ENCODE peak calls at places on chromosomes 12 and 14, in eight cellular contexts. Z, N, O, A, W, V, B and F are unnamed samples.

GRCh38 chr12:66241061-66242043 is 52.3 kb downstream of the IRAK3 start:
- DNase-seq in Z (no peak), N (no peak), O (no peak), A (peak), W (peak), V (no peak), B (peak), F (no peak)

GRCh38 chr14:20679907-20680306 is 4.5 kb upstream of the RNASE4 start:
- DNase-seq in Z (no peak), N (no peak), O (no peak), A (peak), W (peak), V (no peak), B (peak), F (no peak)

GRCh38 chr12:116924558-116925453 is 14.1 kb downstream of the FBXW8 start:
- DNase-seq in Z (no peak), N (no peak), O (no peak), A (peak), W (peak), V (peak), B (peak), F (no peak)

GRCh38 chr12:46763230-46763629 is 62.6 kb downstream of the SLC38A4 start:
- DNase-seq in Z (no peak), N (no peak), O (no peak), A (no peak), W (no peak), V (no peak), B (no peak), F (no peak)

GRCh38 chr14:67762051-67762450 is 54.3 kb downstream of the ZFYVE26 start:
- DNase-seq in Z (no peak), N (no peak), O (no peak), A (no peak), W (no peak), V (no peak), B (no peak), F (no peak)

GRCh38 chr12:32016680-32017482 is 57.7 kb downstream of the RESF1 start:
- DNase-seq in Z (no peak), N (no peak), O (no peak), A (no peak), W (no peak), V (no peak), B (no peak), F (no peak)

GRCh38 chr14:90042587-90043252 is 19.1 kb upstream of the KCNK13 start:
- DNase-seq in Z (no peak), N (no peak), O (no peak), A (no peak), W (no peak), V (no peak), B (no peak), F (no peak)

GRCh38 chr12:3885179-3886094 is 12.2 kb upstream of the PARP11 start:
- DNase-seq in Z (no peak), N (no peak), O (no peak), A (peak), W (peak), V (peak), B (peak), F (no peak)

GRCh38 chr14:65045691-65046090 is 56.6 kb downstream of the MAX start:
- DNase-seq in Z (no peak), N (no peak), O (no peak), A (no peak), W (no peak), V (no peak), B (no peak), F (no peak)

GRCh38 chr12:113700943-113701342 is 229.3 kb upstream of the LHX5 start:
- DNase-seq in Z (no peak), N (no peak), O (no peak), A (peak), W (no peak), V (no peak), B (peak), F (no peak)

GRCh38 chr12:131041216-131041967 is 87.7 kb downstream of the ADGRD1 start:
- DNase-seq in Z (peak), N (no peak), O (no peak), A (no peak), W (no peak), V (no peak), B (no peak), F (peak)

GRCh38 chr12:131589231-131589902 is 121.5 kb upstream of the SFSWAP start:
- DNase-seq in Z (no peak), N (no peak), O (no peak), A (no peak), W (no peak), V (no peak), B (no peak), F (no peak)

GRCh38 chr14:105682956-105683570 is 156.7 kb downstream of the TMEM121 start:
- DNase-seq in Z (no peak), N (no peak), O (no peak), A (no peak), W (no peak), V (no peak), B (no peak), F (peak)

GRCh38 chr14:54606631-54607133 is 39.8 kb downstream of the SAMD4A start:
- DNase-seq in Z (no peak), N (no peak), O (no peak), A (peak), W (no peak), V (no peak), B (no peak), F (no peak)

GRCh38 chr14:100408350-100409015 is 85.3 kb downstream of the SLC25A47 start:
- DNase-seq in Z (peak), N (no peak), O (no peak), A (peak), W (peak), V (no peak), B (peak), F (no peak)

GRCh38 chr12:66323017-66323416 is 20.7 kb downstream of the HELB start:
- DNase-seq in Z (no peak), N (no peak), O (no peak), A (no peak), W (no peak), V (no peak), B (no peak), F (no peak)

GRCh38 chr12:131499160-131499863 is 211.6 kb upstream of the SFSWAP start:
- DNase-seq in Z (no peak), N (no peak), O (no peak), A (no peak), W (peak), V (no peak), B (no peak), F (no peak)

GRCh38 chr14:40476005-40476404 is 1043.8 kb upstream of the FBXO33 start:
- DNase-seq in Z (no peak), N (no peak), O (no peak), A (no peak), W (no peak), V (no peak), B (no peak), F (no peak)

GRCh38 chr12:51330186-51330585 is 6.2 kb upstream of the BIN2 start:
- DNase-seq in Z (no peak), N (no peak), O (no peak), A (no peak), W (no peak), V (no peak), B (no peak), F (no peak)

GRCh38 chr12:113292091-113292490 is 42.8 kb downstream of the SLC8B1 start:
- DNase-seq in Z (no peak), N (no peak), O (no peak), A (no peak), W (no peak), V (no peak), B (no peak), F (no peak)

GRCh38 chr14:33347816-33348215 is 409.1 kb downstream of the NPAS3 start:
- DNase-seq in Z (no peak), N (no peak), O (no peak), A (no peak), W (no peak), V (no peak), B (no peak), F (no peak)

GRCh38 chr14:49893309-49894213 is 679 bp downstream of the ARF6 start:
- DNase-seq in Z (peak), N (peak), O (peak), A (peak), W (no peak), V (peak), B (peak), F (peak)

GRCh38 chr12:118645219-118645618 is 268.9 kb downstream of the SUDS3 start:
- DNase-seq in Z (no peak), N (no peak), O (no peak), A (peak), W (peak), V (no peak), B (peak), F (no peak)

GRCh38 chr12:7503686-7504085 is at the start of gene CD163:
- DNase-seq in Z (no peak), N (no peak), O (no peak), A (no peak), W (no peak), V (no peak), B (no peak), F (no peak)

GRCh38 chr12:131912526-131913274 is 16.4 kb upstream of the PUS1 start:
- DNase-seq in Z (no peak), N (peak), O (peak), A (peak), W (peak), V (no peak), B (peak), F (peak)

GRCh38 chr14:72462041-72462440 is 431.9 kb downstream of the DPF3 start:
- DNase-seq in Z (no peak), N (no peak), O (no peak), A (no peak), W (no peak), V (no peak), B (no peak), F (no peak)

GRCh38 chr12:11431486-11431885 is 36.1 kb upstream of the PRB2 start:
- DNase-seq in Z (no peak), N (no peak), O (no peak), A (no peak), W (no peak), V (no peak), B (no peak), F (no peak)

GRCh38 chr12:51976376-51977160 is 25.1 kb downstream of the ACVR1B start:
- DNase-seq in Z (no peak), N (no peak), O (no peak), A (no peak), W (no peak), V (no peak), B (peak), F (no peak)

GRCh38 chr12:49264466-49264872 is 413 bp upstream of the TUBA1C start:
- DNase-seq in Z (no peak), N (peak), O (no peak), A (no peak), W (peak), V (peak), B (no peak), F (no peak)

GRCh38 chr12:55789171-55789570 is 28.4 kb downstream of the SARNP start:
- DNase-seq in Z (no peak), N (no peak), O (no peak), A (no peak), W (no peak), V (no peak), B (no peak), F (no peak)

GRCh38 chr12:69442894-69443293 is 27.3 kb upstream of the FRS2 start:
- DNase-seq in Z (no peak), N (no peak), O (no peak), A (peak), W (no peak), V (no peak), B (no peak), F (no peak)

GRCh38 chr12:70364695-70365397 is 1.2 kb upstream of the KCNMB4 start:
- DNase-seq in Z (no peak), N (no peak), O (no peak), A (no peak), W (no peak), V (no peak), B (peak), F (no peak)

GRCh38 chr12:132154341-132154761 is 10.1 kb downstream of the NOC4L start:
- DNase-seq in Z (no peak), N (no peak), O (no peak), A (no peak), W (no peak), V (no peak), B (no peak), F (peak)

GRCh38 chr12:93022603-93023340 is 93.7 kb upstream of the EEA1 start:
- DNase-seq in Z (no peak), N (no peak), O (no peak), A (no peak), W (no peak), V (no peak), B (no peak), F (no peak)

GRCh38 chr12:77218278-77218677 is 152.9 kb upstream of the E2F7 start:
- DNase-seq in Z (no peak), N (no peak), O (no peak), A (no peak), W (no peak), V (no peak), B (no peak), F (no peak)

GRCh38 chr12:6230321-6231110 is 30.3 kb downstream of the CD9 start:
- DNase-seq in Z (peak), N (peak), O (peak), A (peak), W (no peak), V (peak), B (no peak), F (peak)

DNA sequence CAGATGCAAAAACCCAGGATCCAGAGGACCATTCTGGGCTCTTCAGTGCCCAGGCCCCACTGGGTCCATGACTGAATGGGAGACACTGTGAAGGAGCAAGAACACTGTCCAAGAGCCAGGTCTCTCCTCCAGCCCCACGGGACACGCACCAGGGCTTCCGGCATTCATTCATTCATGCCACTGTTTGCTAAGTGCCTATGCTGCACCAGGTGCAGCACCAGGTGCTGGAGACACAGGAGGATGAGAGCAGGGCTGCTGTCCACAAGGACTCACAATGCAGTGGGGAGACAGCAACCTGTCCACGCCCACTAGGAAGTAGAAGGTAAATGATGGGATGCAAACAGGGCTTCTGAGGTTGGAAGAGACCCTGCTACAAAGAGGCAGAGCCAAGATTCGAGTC is 20.4 kb downstream of the CLMN start:
- DNase-seq in Z (no peak), N (no peak), O (no peak), A (no peak), W (no peak), V (no peak), B (no peak), F (peak)
- H3K27ac ChIP-seq in Z (no peak), N (no peak), O (peak), A (no peak), W (no peak), V (no peak), B (no peak), F (no peak)

DNA sequence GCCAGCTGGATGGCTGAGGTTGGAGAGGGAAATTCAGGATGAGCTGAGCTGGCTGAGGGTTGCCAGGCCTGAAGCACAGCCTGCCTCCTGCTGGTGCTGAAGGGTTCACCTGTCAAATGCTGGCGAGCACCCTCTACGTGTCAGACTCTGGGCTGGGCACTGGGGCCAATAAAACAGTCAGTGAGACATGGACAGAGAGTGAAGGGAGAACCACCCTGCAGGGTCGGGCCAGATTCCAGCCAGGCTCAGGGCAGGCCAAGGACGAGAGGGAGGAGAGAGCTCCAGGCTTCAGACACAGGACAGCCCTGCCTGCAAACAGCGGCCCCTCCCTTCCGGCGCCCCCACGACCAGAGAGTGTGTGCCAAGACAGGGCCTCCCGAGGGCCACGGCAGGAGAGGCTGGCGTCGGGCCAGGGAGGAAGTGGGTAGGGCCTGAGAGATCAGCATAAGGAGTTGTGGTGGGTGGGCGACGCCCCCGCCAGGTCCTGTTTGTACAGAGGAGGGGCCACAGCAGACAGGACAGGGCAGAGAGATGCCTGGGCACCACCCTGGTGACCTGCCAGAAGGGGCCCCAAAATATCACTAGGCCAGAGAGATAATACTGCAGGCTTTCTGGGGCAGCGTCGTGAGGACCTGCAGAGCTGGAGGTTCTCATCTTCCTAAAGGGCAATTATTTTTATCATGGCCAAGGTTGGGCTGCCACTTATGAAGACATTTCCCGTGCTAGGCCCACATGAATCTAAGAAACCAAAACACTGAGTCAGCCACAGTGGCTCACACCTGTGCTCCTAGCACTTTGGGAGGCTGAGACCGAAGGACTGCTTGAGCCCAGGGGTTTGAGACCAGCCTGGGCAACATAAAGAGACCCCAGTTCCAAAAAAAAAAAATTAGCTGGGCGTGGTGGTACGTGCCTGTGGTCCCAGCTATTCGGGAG is 73.1 kb upstream of the GPR68 start:
- DNase-seq in Z (peak), N (peak), O (no peak), A (peak), W (peak), V (peak), B (no peak), F (peak)
- TF ChIP-seq CTCF in Z (peak), N (no peak), O (no peak), A (peak), W (no peak), V (peak), B (no peak), F (no peak)

GRCh38 chr14:93657875-93658274 is 130.4 kb downstream of the PRIMA1 start:
- DNase-seq in Z (no peak), N (no peak), O (no peak), A (no peak), W (no peak), V (no peak), B (no peak), F (no peak)
- H3K27ac ChIP-seq in Z (no peak), N (no peak), O (peak), A (no peak), W (no peak), V (no peak), B (no peak), F (no peak)

GRCh38 chr12:111143216-111143756 is 222.9 kb upstream of the MYL2 start:
- DNase-seq in Z (no peak), N (no peak), O (no peak), A (no peak), W (no peak), V (no peak), B (no peak), F (no peak)
- TF ChIP-seq CTCF in Z (no peak), N (no peak), O (no peak), A (no peak), W (no peak), V (no peak), B (no peak), F (no peak)

GRCh38 chr12:53073881-53074280 is 5.3 kb downstream of the SPRYD3 start:
- DNase-seq in Z (peak), N (no peak), O (no peak), A (no peak), W (no peak), V (no peak), B (no peak), F (no peak)
- H3K27ac ChIP-seq in Z (peak), N (peak), O (peak), A (no peak), W (peak), V (no peak), B (no peak), F (no peak)